ENCODE peak calls at places on chromosomes 11 and 22, in five cellular contexts. Y is effector memory CD8-positive, alpha-beta T cell; P is NCI-H774; V is posterior cingulate gyrus; U is brain pericyte. R is an unnamed sample.

GRCh38 chr11:2473361-2474058 is 28.7 kb downstream of the KCNQ1 start:
- DNase-seq in Y (no peak), P (no peak), V (no peak), U (no peak), R (no peak)

GRCh38 chr22:17120711-17121234 is 387 bp downstream of the TMEM121B start:
- DNase-seq in Y (no peak), P (peak), V (peak), U (no peak), R (peak)

GRCh38 chr11:82732734-82733443 is 775 bp downstream of the FAM181B start:
- DNase-seq in Y (no peak), P (peak), V (no peak), U (no peak), R (peak)

GRCh38 chr22:46087816-46088277 is 62.5 kb upstream of the PPARA start:
- DNase-seq in Y (no peak), P (peak), V (peak), U (peak), R (no peak)

GRCh38 chr11:44939673-44940072 is 11.0 kb downstream of the TP53I11 start:
- DNase-seq in Y (no peak), P (no peak), V (no peak), U (no peak), R (peak)

GRCh38 chr22:48554893-48555552 is 1272.7 kb downstream of the BRD1 start:
- DNase-seq in Y (no peak), P (no peak), V (no peak), U (no peak), R (peak)

GRCh38 chr11:22521226-22521625 is 104.4 kb downstream of the FANCF start:
- DNase-seq in Y (no peak), P (no peak), V (no peak), U (no peak), R (no peak)

GRCh38 chr22:37282385-37282677 is at the start of gene CYTH4:
- DNase-seq in Y (peak), P (no peak), V (no peak), U (no peak), R (no peak)

GRCh38 chr11:69536406-69536805 is 54.9 kb downstream of the LINC01488 start:
- DNase-seq in Y (no peak), P (no peak), V (no peak), U (no peak), R (no peak)

GRCh38 chr11:67437082-67437821 is at the start of gene PTPRCAP:
- DNase-seq in Y (peak), P (no peak), V (no peak), U (no peak), R (no peak)

GRCh38 chr22:50274311-50274710 is 4.1 kb upstream of the MAPK11 start:
- DNase-seq in Y (no peak), P (no peak), V (peak), U (no peak), R (no peak)